ENCODE peak calls at places on chromosomes 7 and 10, in four cellular contexts. W, Z, Q and C are unnamed samples.

GRCh38 chr7:2032876-2033407 is 199.8 kb downstream of the MAD1L1 start:
- DNase-seq in Q (no peak), W (no peak), Z (no peak), C (no peak)

GRCh38 chr7:74193054-74193453 is 16.8 kb upstream of the LAT2 start:
- DNase-seq in Z (no peak), Q (no peak), W (no peak), C (no peak)

GRCh38 chr7:78301361-78301760 is 502.8 kb downstream of the PHTF2 start:
- DNase-seq in Q (no peak), Z (no peak), W (no peak), C (no peak)

GRCh38 chr7:131109011-131109756 is 218.5 kb upstream of the MKLN1 start:
- DNase-seq in Z (no peak), W (no peak), Q (no peak), C (no peak)

GRCh38 chr10:127278001-127278400 is 81.6 kb upstream of the INSYN2A start:
- DNase-seq in Q (no peak), W (no peak), Z (no peak), C (no peak)

GRCh38 chr7:329691-330281 is 39.8 kb downstream of the FOXL3 start:
- DNase-seq in W (no peak), Z (no peak), Q (no peak), C (no peak)

GRCh38 chr10:130709415-130709814 is 573.2 kb downstream of the GLRX3 start:
- DNase-seq in Q (no peak), W (no peak), Z (no peak), C (no peak)

GRCh38 chr7:66930341-66930740 is 9.3 kb downstream of the TMEM248 start:
- DNase-seq in Z (no peak), Q (no peak), W (no peak), C (no peak)

GRCh38 chr10:110843031-110843430 is 28.7 kb upstream of the PDCD4 start:
- DNase-seq in Z (no peak), Q (no peak), W (no peak), C (peak)

GRCh38 chr10:79079074-79079397 is 10.3 kb downstream of the ZMIZ1 start:
- DNase-seq in Z (no peak), Q (no peak), W (no peak), C (no peak)

GRCh38 chr10:51747211-51747610 is 47.8 kb upstream of the CSTF2T start:
- DNase-seq in Z (no peak), W (no peak), Q (no peak), C (no peak)

GRCh38 chr10:11713186-11713743 is 28.9 kb upstream of the ECHDC3 start:
- DNase-seq in Q (no peak), W (no peak), Z (no peak), C (no peak)